ENCODE peak calls at places on chromosomes 3 and 15, in seven cellular contexts. One of them, this sample, is unnamed.

GRCh38 chr3:124059580-124059979 is 67.7 kb upstream of the ROPN1 start:
- DNase-seq in OCI-LY7: no peak
- DNase-seq in endothelial cell: no peak
- DNase-seq in AG04449: peak
- DNase-seq in astrocyte: peak
- DNase-seq in astrocyte of the spinal cord: no peak
- DNase-seq in HFF-Myc: no peak
- DNase-seq in this sample: no peak

GRCh38 chr3:135034881-135035440 is 239.9 kb downstream of the EPHB1 start:
- DNase-seq in OCI-LY7: no peak
- DNase-seq in endothelial cell: no peak
- DNase-seq in AG04449: no peak
- DNase-seq in astrocyte: no peak
- DNase-seq in astrocyte of the spinal cord: no peak
- DNase-seq in HFF-Myc: no peak
- DNase-seq in this sample: no peak

GRCh38 chr3:159620281-159620680 is 368.4 kb upstream of the IL12A start:
- DNase-seq in OCI-LY7: no peak
- DNase-seq in endothelial cell: no peak
- DNase-seq in AG04449: no peak
- DNase-seq in astrocyte: peak
- DNase-seq in astrocyte of the spinal cord: peak
- DNase-seq in HFF-Myc: no peak
- DNase-seq in this sample: no peak

GRCh38 chr3:3799173-3800075 is at the start of gene LRRN1:
- DNase-seq in OCI-LY7: no peak
- DNase-seq in endothelial cell: peak
- DNase-seq in AG04449: no peak
- DNase-seq in astrocyte: peak
- DNase-seq in astrocyte of the spinal cord: peak
- DNase-seq in HFF-Myc: no peak
- DNase-seq in this sample: no peak

GRCh38 chr3:111616417-111617105 is 21.4 kb upstream of the ZBED2 start:
- DNase-seq in OCI-LY7: peak
- DNase-seq in endothelial cell: no peak
- DNase-seq in AG04449: no peak
- DNase-seq in astrocyte: no peak
- DNase-seq in astrocyte of the spinal cord: no peak
- DNase-seq in HFF-Myc: no peak
- DNase-seq in this sample: no peak

GRCh38 chr3:124246949-124247348 is 255.0 kb upstream of the ROPN1 start:
- DNase-seq in OCI-LY7: peak
- DNase-seq in endothelial cell: no peak
- DNase-seq in AG04449: no peak
- DNase-seq in astrocyte: peak
- DNase-seq in astrocyte of the spinal cord: no peak
- DNase-seq in HFF-Myc: no peak
- DNase-seq in this sample: no peak

GRCh38 chr3:145307272-145307671 is 853.7 kb downstream of the PLOD2 start:
- DNase-seq in OCI-LY7: no peak
- DNase-seq in endothelial cell: no peak
- DNase-seq in AG04449: no peak
- DNase-seq in astrocyte: no peak
- DNase-seq in astrocyte of the spinal cord: no peak
- DNase-seq in HFF-Myc: no peak
- DNase-seq in this sample: no peak

GRCh38 chr3:12545473-12545791 is at the start of gene MKRN2OS:
- DNase-seq in OCI-LY7: no peak
- DNase-seq in endothelial cell: no peak
- DNase-seq in AG04449: no peak
- DNase-seq in astrocyte: no peak
- DNase-seq in astrocyte of the spinal cord: no peak
- DNase-seq in HFF-Myc: no peak
- DNase-seq in this sample: no peak

GRCh38 chr3:166257715-166258114 is 420.5 kb upstream of the BCHE start:
- DNase-seq in OCI-LY7: no peak
- DNase-seq in endothelial cell: no peak
- DNase-seq in AG04449: no peak
- DNase-seq in astrocyte: no peak
- DNase-seq in astrocyte of the spinal cord: no peak
- DNase-seq in HFF-Myc: no peak
- DNase-seq in this sample: no peak

GRCh38 chr3:146517684-146518435 is 26.5 kb downstream of the PLSCR1 start:
- DNase-seq in OCI-LY7: no peak
- DNase-seq in endothelial cell: no peak
- DNase-seq in AG04449: no peak
- DNase-seq in astrocyte: no peak
- DNase-seq in astrocyte of the spinal cord: no peak
- DNase-seq in HFF-Myc: no peak
- DNase-seq in this sample: no peak

GRCh38 chr3:198080521-198081384 is 120.7 kb downstream of the LMLN start:
- DNase-seq in OCI-LY7: peak
- DNase-seq in endothelial cell: peak
- DNase-seq in AG04449: no peak
- DNase-seq in astrocyte: peak
- DNase-seq in astrocyte of the spinal cord: peak
- DNase-seq in HFF-Myc: no peak
- DNase-seq in this sample: peak

GRCh38 chr15:72437650-72438316 is 36.3 kb upstream of the ARIH1 start:
- DNase-seq in OCI-LY7: no peak
- DNase-seq in endothelial cell: no peak
- DNase-seq in AG04449: no peak
- DNase-seq in astrocyte: no peak
- DNase-seq in astrocyte of the spinal cord: no peak
- DNase-seq in HFF-Myc: no peak
- DNase-seq in this sample: no peak

GRCh38 chr15:62287066-62287857 is 122.2 kb upstream of the C2CD4B start:
- DNase-seq in OCI-LY7: no peak
- DNase-seq in endothelial cell: no peak
- DNase-seq in AG04449: no peak
- DNase-seq in astrocyte: no peak
- DNase-seq in astrocyte of the spinal cord: no peak
- DNase-seq in HFF-Myc: no peak
- DNase-seq in this sample: peak

GRCh38 chr3:173411288-173412064 is 13.9 kb downstream of the NLGN1 start:
- DNase-seq in OCI-LY7: peak
- DNase-seq in endothelial cell: peak
- DNase-seq in AG04449: no peak
- DNase-seq in astrocyte: peak
- DNase-seq in astrocyte of the spinal cord: peak
- DNase-seq in HFF-Myc: no peak
- DNase-seq in this sample: peak

GRCh38 chr3:177084616-177085015 is 112.7 kb downstream of the TBL1XR1 start:
- DNase-seq in OCI-LY7: no peak
- DNase-seq in endothelial cell: no peak
- DNase-seq in AG04449: no peak
- DNase-seq in astrocyte: no peak
- DNase-seq in astrocyte of the spinal cord: no peak
- DNase-seq in HFF-Myc: no peak
- DNase-seq in this sample: no peak

GRCh38 chr3:67087788-67088187 is 89.7 kb downstream of the KBTBD8 start:
- DNase-seq in OCI-LY7: no peak
- DNase-seq in endothelial cell: no peak
- DNase-seq in AG04449: no peak
- DNase-seq in astrocyte: no peak
- DNase-seq in astrocyte of the spinal cord: no peak
- DNase-seq in HFF-Myc: no peak
- DNase-seq in this sample: no peak

GRCh38 chr3:7166460-7166859 is 305.5 kb downstream of the GRM7 start:
- DNase-seq in OCI-LY7: no peak
- DNase-seq in endothelial cell: no peak
- DNase-seq in AG04449: no peak
- DNase-seq in astrocyte: no peak
- DNase-seq in astrocyte of the spinal cord: no peak
- DNase-seq in HFF-Myc: no peak
- DNase-seq in this sample: no peak

GRCh38 chr15:39145146-39145545 is 435.7 kb upstream of the THBS1 start:
- DNase-seq in OCI-LY7: no peak
- DNase-seq in endothelial cell: no peak
- DNase-seq in AG04449: no peak
- DNase-seq in astrocyte: peak
- DNase-seq in astrocyte of the spinal cord: no peak
- DNase-seq in HFF-Myc: no peak
- DNase-seq in this sample: no peak

GRCh38 chr3:33139996-33140395 is 26.2 kb downstream of the CRTAP start:
- DNase-seq in OCI-LY7: no peak
- DNase-seq in endothelial cell: no peak
- DNase-seq in AG04449: no peak
- DNase-seq in astrocyte: peak
- DNase-seq in astrocyte of the spinal cord: no peak
- DNase-seq in HFF-Myc: no peak
- DNase-seq in this sample: no peak

GRCh38 chr15:93070901-93071300 is 18.1 kb downstream of the RGMA start:
- DNase-seq in OCI-LY7: no peak
- DNase-seq in endothelial cell: no peak
- DNase-seq in AG04449: no peak
- DNase-seq in astrocyte: no peak
- DNase-seq in astrocyte of the spinal cord: no peak
- DNase-seq in HFF-Myc: no peak
- DNase-seq in this sample: no peak

GRCh38 chr3:137121704-137122314 is 164.0 kb downstream of the IL20RB start:
- DNase-seq in OCI-LY7: peak
- DNase-seq in endothelial cell: peak
- DNase-seq in AG04449: no peak
- DNase-seq in astrocyte: peak
- DNase-seq in astrocyte of the spinal cord: peak
- DNase-seq in HFF-Myc: no peak
- DNase-seq in this sample: no peak

DNA sequence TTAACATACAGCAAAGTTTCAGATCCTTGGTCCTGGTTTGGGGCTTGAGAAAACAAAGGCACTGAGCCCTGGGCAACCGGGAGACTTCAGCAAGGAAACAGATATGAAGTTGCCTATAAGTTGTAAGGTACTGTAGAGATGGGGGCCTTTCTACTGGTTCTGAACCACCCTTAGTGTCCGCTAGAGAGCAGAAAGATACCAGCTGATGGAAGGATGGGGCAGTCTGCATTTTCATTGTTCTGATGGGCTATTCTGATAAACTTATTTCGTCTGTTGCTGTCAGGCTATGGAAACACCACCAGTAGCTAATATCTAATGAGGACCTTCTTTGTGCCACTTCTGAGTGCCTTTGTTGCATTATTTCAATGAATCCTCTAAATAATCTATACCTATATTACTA is 38.7 kb downstream of the FGD5 start:
- DNase-seq in OCI-LY7: no peak
- DNase-seq in endothelial cell: no peak
- DNase-seq in AG04449: no peak
- DNase-seq in astrocyte: no peak
- DNase-seq in astrocyte of the spinal cord: no peak
- DNase-seq in HFF-Myc: no peak
- DNase-seq in this sample: no peak
- TF ChIP-seq CTCF in OCI-LY7: no peak
- TF ChIP-seq CTCF in endothelial cell: no peak
- TF ChIP-seq CTCF in AG04449: no peak
- TF ChIP-seq CTCF in astrocyte: no peak
- TF ChIP-seq CTCF in astrocyte of the spinal cord: no peak
- TF ChIP-seq CTCF in HFF-Myc: no peak
- TF ChIP-seq CTCF in this sample: no peak

GRCh38 chr15:57504599-57504940 is 87.1 kb upstream of the MYZAP start:
- DNase-seq in OCI-LY7: no peak
- DNase-seq in endothelial cell: no peak
- DNase-seq in AG04449: no peak
- DNase-seq in astrocyte: no peak
- DNase-seq in astrocyte of the spinal cord: no peak
- DNase-seq in HFF-Myc: no peak
- DNase-seq in this sample: no peak

GRCh38 chr15:57507111-57507510 is 84.6 kb upstream of the MYZAP start:
- DNase-seq in OCI-LY7: no peak
- DNase-seq in endothelial cell: no peak
- DNase-seq in AG04449: no peak
- DNase-seq in astrocyte: no peak
- DNase-seq in astrocyte of the spinal cord: no peak
- DNase-seq in HFF-Myc: no peak
- DNase-seq in this sample: no peak

GRCh38 chr15:57505056-57505713 is 86.5 kb upstream of the MYZAP start:
- DNase-seq in OCI-LY7: no peak
- DNase-seq in endothelial cell: no peak
- DNase-seq in AG04449: no peak
- DNase-seq in astrocyte: no peak
- DNase-seq in astrocyte of the spinal cord: peak
- DNase-seq in HFF-Myc: no peak
- DNase-seq in this sample: no peak

GRCh38 chr15:57505949-57506391 is 85.7 kb upstream of the MYZAP start:
- DNase-seq in OCI-LY7: no peak
- DNase-seq in endothelial cell: no peak
- DNase-seq in AG04449: no peak
- DNase-seq in astrocyte: no peak
- DNase-seq in astrocyte of the spinal cord: peak
- DNase-seq in HFF-Myc: no peak
- DNase-seq in this sample: no peak

GRCh38 chr15:57506422-57506821 is 85.3 kb upstream of the MYZAP start:
- DNase-seq in OCI-LY7: no peak
- DNase-seq in endothelial cell: no peak
- DNase-seq in AG04449: no peak
- DNase-seq in astrocyte: no peak
- DNase-seq in astrocyte of the spinal cord: no peak
- DNase-seq in HFF-Myc: no peak
- DNase-seq in this sample: no peak
- TF ChIP-seq CTCF in OCI-LY7: peak
- TF ChIP-seq CTCF in endothelial cell: no peak
- TF ChIP-seq CTCF in AG04449: no peak
- TF ChIP-seq CTCF in astrocyte: no peak
- TF ChIP-seq CTCF in astrocyte of the spinal cord: peak
- TF ChIP-seq CTCF in HFF-Myc: peak
- TF ChIP-seq CTCF in this sample: peak

DNA sequence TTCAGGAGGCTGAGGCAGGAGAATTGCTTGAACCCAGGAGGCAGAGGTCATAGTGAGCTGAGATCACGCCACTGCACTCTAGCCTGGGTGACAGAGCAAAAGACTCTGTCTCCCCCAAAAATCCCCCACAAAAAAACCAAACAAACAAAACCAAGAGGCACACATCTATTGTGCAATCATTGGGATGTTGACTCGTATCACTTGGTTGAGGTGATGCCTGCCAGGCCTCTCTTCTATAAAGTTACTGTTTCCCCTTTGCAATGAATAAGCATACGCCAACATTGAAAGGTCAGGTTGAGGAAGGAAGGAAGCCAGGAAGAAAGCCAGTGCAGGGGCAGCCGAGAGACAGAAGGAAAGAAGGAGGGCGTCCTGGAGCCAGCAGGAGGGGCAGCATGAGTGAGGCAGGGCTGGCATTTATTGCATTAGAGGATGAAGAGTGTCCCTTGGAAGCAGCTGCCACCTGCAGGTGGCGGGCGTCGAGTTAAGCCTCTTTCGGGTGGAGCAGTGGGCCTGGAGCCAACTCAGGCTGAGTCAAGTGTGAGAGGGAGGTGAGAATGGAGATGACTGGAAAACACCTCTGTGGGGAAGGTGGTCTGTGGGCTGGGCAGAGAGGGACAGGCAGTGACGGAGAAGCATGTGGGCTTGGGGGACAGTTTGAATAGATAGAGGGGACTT is 8.3 kb upstream of the CSPG4 start:
- DNase-seq in OCI-LY7: peak
- DNase-seq in endothelial cell: no peak
- DNase-seq in AG04449: no peak
- DNase-seq in astrocyte: peak
- DNase-seq in astrocyte of the spinal cord: peak
- DNase-seq in HFF-Myc: no peak
- DNase-seq in this sample: no peak
- TF ChIP-seq CTCF in OCI-LY7: peak
- TF ChIP-seq CTCF in endothelial cell: no peak
- TF ChIP-seq CTCF in AG04449: no peak
- TF ChIP-seq CTCF in astrocyte: no peak
- TF ChIP-seq CTCF in astrocyte of the spinal cord: peak
- TF ChIP-seq CTCF in HFF-Myc: peak
- TF ChIP-seq CTCF in this sample: no peak

GRCh38 chr3:42541079-42541478 is 38.6 kb downstream of the VIPR1 start:
- DNase-seq in OCI-LY7: no peak
- DNase-seq in endothelial cell: no peak
- DNase-seq in AG04449: no peak
- DNase-seq in astrocyte: no peak
- DNase-seq in astrocyte of the spinal cord: no peak
- DNase-seq in HFF-Myc: no peak
- DNase-seq in this sample: no peak
- TF ChIP-seq CTCF in OCI-LY7: no peak
- TF ChIP-seq CTCF in endothelial cell: no peak
- TF ChIP-seq CTCF in AG04449: no peak
- TF ChIP-seq CTCF in astrocyte: no peak
- TF ChIP-seq CTCF in astrocyte of the spinal cord: no peak
- TF ChIP-seq CTCF in HFF-Myc: no peak
- TF ChIP-seq CTCF in this sample: no peak

This sample was measured in AG09319.